ENCODE peak calls at places on chromosomes 7 and 10, in ten cellular contexts. E is GM12892, N is transverse colon, H is A549, G is IMR-90, K is H1, A is uterus, L is Peyer's patch, V is body of pancreas, P is H54. S is an unnamed sample.

GRCh38 chr7:4797858-4798705 is 22.7 kb downstream of the AP5Z1 start:
- DNase-seq in P (no peak), L (peak; percentile 24), K (peak; percentile 94), G (peak; percentile 18), E (peak; percentile 86), V (peak; percentile 33), N (peak; percentile 42), H (peak; percentile 73), A (peak; percentile 63), S (no peak)

GRCh38 chr10:77756319-77757232 is 119.0 kb upstream of the KCNMA1 start:
- DNase-seq in L (no peak), G (peak; percentile 74), E (no peak), A (no peak), K (peak; percentile 76), P (peak; percentile 53), H (peak; percentile 66), V (peak; percentile 40), N (peak; percentile 24), S (no peak)

GRCh38 chr7:30505174-30505697 is 607 bp upstream of the GGCT start:
- DNase-seq in N (no peak), L (no peak), A (no peak), G (no peak), P (no peak), V (no peak), K (no peak), E (no peak), H (no peak), S (no peak)

GRCh38 chr10:78805176-78805575 is 263.6 kb upstream of the ZMIZ1 start:
- DNase-seq in P (no peak), V (peak; percentile 63), E (no peak), L (peak; percentile 19), K (no peak), N (peak; percentile 50), A (peak; percentile 79), H (no peak), G (peak; percentile 99), S (peak; percentile 84)

GRCh38 chr10:121976607-121977006 is 1.6 kb upstream of the NSMCE4A start:
- DNase-seq in N (no peak), K (no peak), P (no peak), H (no peak), E (no peak), G (no peak), L (no peak), A (no peak), V (no peak), S (no peak)

GRCh38 chr10:27241640-27242472 is 1.3 kb upstream of the ACBD5 start:
- DNase-seq in N (peak; percentile 94), G (peak; percentile 92), H (peak; percentile 64), A (peak; percentile 92), L (peak; percentile 88), P (peak; percentile 81), K (peak; percentile 88), E (peak; percentile 51), V (peak; percentile 92), S (peak; percentile 91)

GRCh38 chr10:98446121-98446655 is 547 bp downstream of the HPS1 start:
- DNase-seq in V (peak; percentile 34), N (peak; percentile 46), E (no peak), A (peak; percentile 47), G (peak; percentile 21), P (peak; percentile 29), H (peak; percentile 36), K (peak; percentile 69), L (peak; percentile 43), S (no peak)

GRCh38 chr7:92835851-92836488 is 403 bp downstream of the CDK6 start:
- DNase-seq in V (peak; percentile 26), L (peak; percentile 39), E (peak; percentile 16), N (peak; percentile 48), P (peak; percentile 12), H (peak; percentile 18), G (no peak), K (peak; percentile 50), A (peak; percentile 18), S (peak; percentile 10)

DNA sequence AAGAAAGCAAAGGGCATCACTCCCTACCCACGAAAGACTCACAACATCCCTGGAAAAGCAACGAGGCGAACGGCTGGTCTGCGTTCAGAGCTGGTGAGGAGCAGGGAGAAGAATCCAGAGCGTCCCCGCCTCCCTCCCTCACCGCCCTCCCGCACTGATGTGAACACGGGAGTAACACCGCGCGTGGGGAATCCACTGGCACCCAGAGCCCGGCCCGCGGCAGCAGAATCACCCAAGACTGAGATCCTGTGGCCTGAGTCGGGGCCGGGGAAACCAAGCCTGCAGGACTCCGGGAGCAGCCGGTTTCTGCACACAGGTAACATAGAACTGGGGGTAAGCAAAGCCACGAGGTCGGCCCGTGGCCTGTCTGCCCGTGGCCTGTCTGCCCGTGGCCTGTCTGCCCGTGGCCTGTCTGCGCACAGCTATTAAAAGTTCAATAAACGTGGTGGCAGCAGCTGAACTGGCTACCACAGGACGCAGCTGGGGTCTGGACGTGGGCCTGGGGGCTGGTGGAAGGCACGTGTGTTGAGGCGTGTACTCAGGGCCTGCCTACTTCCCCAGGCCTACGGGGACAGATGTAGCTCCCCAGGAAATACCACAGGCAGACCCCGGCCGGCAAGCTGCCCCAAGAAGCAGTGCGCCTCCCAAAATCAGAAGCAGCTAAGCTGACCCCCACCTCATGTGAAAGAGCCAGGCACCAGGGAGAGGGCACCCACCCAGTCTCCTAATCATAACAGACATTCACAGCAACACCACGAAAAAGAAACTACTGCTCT is 23.0 kb downstream of the DIP2C start:
- DNase-seq in P (no peak), A (no peak), V (no peak), K (peak; percentile 35), L (no peak), H (no peak), E (no peak), G (no peak), N (peak; percentile 5), S (no peak)
- TF ChIP-seq POLR2A in P (no peak), A (no peak), V (no peak), K (no peak), L (no peak), H (no peak), E (no peak), G (no peak), N (no peak), S (no peak)

DNA sequence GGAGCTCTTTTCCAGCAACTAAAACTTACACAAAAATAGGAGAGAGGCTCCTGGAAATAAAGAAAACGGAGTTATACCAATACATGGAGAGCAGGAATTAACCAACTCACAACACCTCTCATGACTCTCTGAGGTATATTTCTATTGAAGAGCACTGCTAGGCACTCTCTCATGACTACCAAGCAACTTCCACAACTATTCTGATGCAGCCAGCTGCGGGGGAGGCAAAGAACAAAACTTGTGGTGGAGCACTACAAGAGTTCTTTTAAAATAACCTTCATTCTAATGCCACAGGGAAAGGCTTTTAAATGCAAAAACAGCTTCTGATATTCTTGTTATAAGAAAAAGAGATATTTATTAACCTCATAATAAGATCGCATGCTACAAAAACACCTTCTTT is 140.7 kb downstream of the SLC25A13 start:
- DNase-seq in G (no peak), A (no peak), E (no peak), N (no peak), H (no peak), K (no peak), V (no peak), L (no peak), P (no peak), S (no peak)
- TF ChIP-seq POLR2A in G (no peak), A (no peak), E (no peak), N (no peak), H (no peak), K (no peak), V (no peak), L (no peak), P (no peak), S (no peak)

GRCh38 chr10:50314169-50315071 is 63.1 kb upstream of the ASAH2 start:
- DNase-seq in P (no peak), V (no peak), A (no peak), E (no peak), H (no peak), L (no peak), G (no peak), K (no peak), N (no peak), S (no peak)

GRCh38 chr10:50316169-50316568 is 64.9 kb upstream of the ASAH2 start:
- DNase-seq in K (no peak), A (no peak), E (no peak), L (no peak), V (no peak), P (no peak), N (no peak), H (no peak), G (no peak), S (no peak)

GRCh38 chr10:50309342-50309741 is 58.0 kb upstream of the ASAH2 start:
- DNase-seq in P (no peak), L (no peak), E (no peak), K (no peak), N (no peak), A (no peak), H (no peak), G (no peak), V (no peak), S (no peak)

GRCh38 chr10:50310560-50311174 is 59.4 kb upstream of the ASAH2 start:
- DNase-seq in N (peak; percentile 18), K (peak; percentile 77), P (peak; percentile 15), V (peak; percentile 11), E (no peak), H (peak; percentile 25), G (no peak), A (no peak), L (no peak), S (no peak)

GRCh38 chr10:50312464-50313437 is 61.4 kb upstream of the ASAH2 start:
- DNase-seq in A (no peak), N (no peak), V (no peak), K (no peak), P (peak; percentile 14), H (no peak), L (no peak), E (no peak), G (peak; percentile 79), S (no peak)
- TF ChIP-seq POLR2A in A (no peak), N (no peak), V (no peak), K (no peak), P (no peak), H (no peak), L (no peak), E (no peak), G (no peak), S (no peak)

GRCh38 chr10:6212806-6213205 is 10.1 kb downstream of the PFKFB3 start:
- DNase-seq in A (no peak), K (no peak), H (no peak), V (no peak), E (no peak), P (no peak), L (no peak), N (no peak), G (no peak), S (no peak)

GRCh38 chr10:6214612-6215011 is 11.9 kb downstream of the PFKFB3 start:
- DNase-seq in A (no peak), G (no peak), K (no peak), N (no peak), H (no peak), E (no peak), P (no peak), L (no peak), V (no peak), S (no peak)

GRCh38 chr10:6215241-6215640 is 12.5 kb downstream of the PFKFB3 start:
- DNase-seq in K (no peak), G (no peak), N (no peak), L (no peak), H (no peak), V (no peak), A (no peak), P (no peak), E (no peak), S (no peak)

GRCh38 chr10:6213257-6213905 is 10.6 kb downstream of the PFKFB3 start:
- DNase-seq in P (no peak), K (no peak), H (no peak), E (no peak), A (no peak), L (no peak), N (no peak), G (no peak), V (no peak), S (no peak)

DNA sequence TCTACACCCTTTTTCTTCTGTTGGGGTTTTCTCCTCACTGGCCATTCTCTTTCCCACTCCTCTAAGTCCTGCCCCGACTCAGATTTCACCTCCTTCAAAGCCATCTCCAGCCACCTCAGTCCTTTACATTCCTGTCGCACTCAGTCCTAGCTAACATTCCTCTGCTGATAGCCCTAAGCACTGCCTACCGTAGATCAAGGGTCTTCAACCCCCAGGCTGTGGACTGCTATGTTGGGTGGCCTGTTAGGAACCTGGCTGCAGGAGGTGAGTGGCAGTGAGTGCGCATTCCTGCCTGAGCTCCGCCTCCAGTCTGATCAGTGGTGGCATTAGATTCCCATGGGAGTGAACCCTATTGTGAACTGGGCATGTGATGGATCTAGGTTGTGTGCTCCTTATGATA is 11.2 kb downstream of the PFKFB3 start:
- DNase-seq in L (no peak), A (no peak), G (no peak), V (no peak), P (no peak), N (no peak), H (no peak), E (no peak), K (no peak), S (no peak)
- TF ChIP-seq POLR2A in L (no peak), A (no peak), G (no peak), V (no peak), P (no peak), N (no peak), H (no peak), E (no peak), K (no peak), S (no peak)

S was measured in prostate gland.